ENCODE peak calls at places on chromosome 15, in ten cellular contexts. K, B, F, N, A, D, C, H, R and E are unnamed samples.

GRCh38 chr15:92074161-92074560 is 220.7 kb downstream of the SLCO3A1 start:
- DNase-seq in K (no peak), B (no peak), F (no peak), N (no peak), A (no peak), D (no peak), C (no peak), H (no peak), R (no peak), E (no peak)

GRCh38 chr15:76978522-76979330 is 16.2 kb upstream of the PSTPIP1 start:
- DNase-seq in K (no peak), B (no peak), F (no peak), N (no peak), A (no peak), D (no peak), C (no peak), H (no peak), R (no peak), E (no peak)

GRCh38 chr15:88115529-88116152 is 140.9 kb downstream of the NTRK3 start:
- DNase-seq in K (no peak), B (peak; percentile 66), F (no peak), N (no peak), A (no peak), D (no peak), C (no peak), H (no peak), R (no peak), E (no peak)

GRCh38 chr15:29268706-29269484 is 727 bp downstream of the NSMCE3 start:
- DNase-seq in K (peak; percentile 66), B (peak; percentile 51), F (peak; percentile 11), N (no peak), A (peak; percentile 54), D (peak; percentile 4), C (peak; percentile 34), H (peak; percentile 31), R (peak; percentile 61), E (no peak)

GRCh38 chr15:85545185-85545584 is 164.8 kb downstream of the AKAP13 start:
- DNase-seq in K (no peak), B (no peak), F (no peak), N (no peak), A (no peak), D (no peak), C (no peak), H (no peak), R (no peak), E (peak; percentile 48)

GRCh38 chr15:38195191-38195901 is 57.3 kb upstream of the SPRED1 start:
- DNase-seq in K (no peak), B (no peak), F (no peak), N (peak; percentile 63), A (no peak), D (no peak), C (no peak), H (no peak), R (no peak), E (no peak)

GRCh38 chr15:68794869-68795268 is 25.8 kb downstream of the ANP32A start:
- DNase-seq in K (no peak), B (no peak), F (no peak), N (no peak), A (no peak), D (no peak), C (no peak), H (no peak), R (no peak), E (no peak)

GRCh38 chr15:62569460-62570404 is 404.6 kb upstream of the C2CD4B start:
- DNase-seq in K (peak; percentile 74), B (peak; percentile 87), F (no peak), N (peak; percentile 93), A (peak; percentile 54), D (no peak), C (peak; percentile 52), H (no peak), R (no peak), E (no peak)

GRCh38 chr15:44009056-44009455 is 182.3 kb downstream of the WDR76 start:
- DNase-seq in K (no peak), B (peak; percentile 77), F (no peak), N (no peak), A (peak; percentile 86), D (no peak), C (peak; percentile 8), H (no peak), R (no peak), E (no peak)

GRCh38 chr15:32979710-32980109 is 214.8 kb downstream of the FMN1 start:
- DNase-seq in K (no peak), B (peak; percentile 100), F (no peak), N (no peak), A (peak; percentile 96), D (peak; percentile 82), C (no peak), H (no peak), R (no peak), E (no peak)

GRCh38 chr15:72116680-72117447 is 1.1 kb downstream of the MYO9A start:
- DNase-seq in K (no peak), B (peak; percentile 35), F (peak; percentile 21), N (peak; percentile 12), A (peak; percentile 39), D (no peak), C (peak; percentile 49), H (no peak), R (peak; percentile 26), E (no peak)

GRCh38 chr15:101813803-101814534 is 2.0 kb downstream of the OR4F15 start:
- DNase-seq in K (no peak), B (peak; percentile 54), F (no peak), N (no peak), A (peak; percentile 23), D (no peak), C (no peak), H (no peak), R (no peak), E (no peak)

GRCh38 chr15:69719527-69719926 is 266.9 kb downstream of the RPLP1 start:
- DNase-seq in K (no peak), B (peak; percentile 46), F (no peak), N (no peak), A (peak; percentile 24), D (no peak), C (peak; percentile 77), H (peak; percentile 31), R (peak; percentile 51), E (peak; percentile 13)

GRCh38 chr15:53880353-53880752 is 97.9 kb upstream of the UNC13C start:
- DNase-seq in K (no peak), B (no peak), F (peak; percentile 49), N (no peak), A (no peak), D (no peak), C (no peak), H (no peak), R (no peak), E (no peak)

GRCh38 chr15:56243117-56243773 is 434 bp downstream of the RFX7 start:
- DNase-seq in K (peak; percentile 68), B (peak; percentile 41), F (peak; percentile 47), N (peak; percentile 57), A (peak; percentile 46), D (no peak), C (peak; percentile 40), H (peak; percentile 37), R (peak; percentile 27), E (no peak)

GRCh38 chr15:42704492-42704926 is 32.4 kb downstream of the CDAN1 start:
- DNase-seq in K (no peak), B (peak; percentile 53), F (peak; percentile 74), N (peak; percentile 38), A (peak; percentile 74), D (peak; percentile 39), C (peak; percentile 56), H (peak; percentile 75), R (peak; percentile 27), E (no peak)